ENCODE peak calls at places on chromosomes 3 and 15, in seven cellular contexts. One of them, this sample, is unnamed. For H3K4me1, the result is how much of the 10 kb centered on the place peaks cover.

GRCh38 chr15:37792351-37792750 is 142.1 kb upstream of the TMCO5A start:
- DNase-seq in H1: no peak
- DNase-seq in H9: no peak
- DNase-seq in neuronal stem cell: no peak
- DNase-seq in IMR-90: peak
- DNase-seq in mesendoderm: no peak
- DNase-seq in trophoblast cell: no peak
- DNase-seq in this sample: no peak

GRCh38 chr3:150267288-150267687 is 140.8 kb upstream of the TSC22D2 start:
- DNase-seq in H1: no peak
- DNase-seq in H9: no peak
- DNase-seq in neuronal stem cell: no peak
- DNase-seq in IMR-90: no peak
- DNase-seq in mesendoderm: no peak
- DNase-seq in trophoblast cell: no peak
- DNase-seq in this sample: no peak

GRCh38 chr15:33392453-33392852 is 81.7 kb downstream of the RYR3 start:
- DNase-seq in H1: no peak
- DNase-seq in H9: peak
- DNase-seq in neuronal stem cell: no peak
- DNase-seq in IMR-90: no peak
- DNase-seq in mesendoderm: peak
- DNase-seq in trophoblast cell: no peak
- DNase-seq in this sample: no peak

GRCh38 chr3:81869380-81869779 is 107.9 kb upstream of the GBE1 start:
- DNase-seq in H1: no peak
- DNase-seq in H9: no peak
- DNase-seq in neuronal stem cell: no peak
- DNase-seq in IMR-90: no peak
- DNase-seq in mesendoderm: no peak
- DNase-seq in trophoblast cell: no peak
- DNase-seq in this sample: no peak

GRCh38 chr15:34122771-34123183 is 20.9 kb downstream of the PGBD4 start:
- DNase-seq in H1: no peak
- DNase-seq in H9: no peak
- DNase-seq in neuronal stem cell: no peak
- DNase-seq in IMR-90: peak
- DNase-seq in mesendoderm: no peak
- DNase-seq in trophoblast cell: peak
- DNase-seq in this sample: peak

GRCh38 chr3:48503406-48504050 is 446 bp downstream of the SHISA5 start:
- DNase-seq in H1: no peak
- DNase-seq in H9: peak
- DNase-seq in neuronal stem cell: peak
- DNase-seq in IMR-90: peak
- DNase-seq in mesendoderm: peak
- DNase-seq in trophoblast cell: peak
- DNase-seq in this sample: peak

GRCh38 chr15:85404922-85405293 is 24.5 kb downstream of the AKAP13 start:
- DNase-seq in H1: no peak
- DNase-seq in H9: no peak
- DNase-seq in neuronal stem cell: peak
- DNase-seq in IMR-90: peak
- DNase-seq in mesendoderm: no peak
- DNase-seq in trophoblast cell: no peak
- DNase-seq in this sample: peak

GRCh38 chr3:76310059-76310458 is 524.7 kb upstream of the ZNF717 start:
- DNase-seq in H1: no peak
- DNase-seq in H9: no peak
- DNase-seq in neuronal stem cell: no peak
- DNase-seq in IMR-90: no peak
- DNase-seq in mesendoderm: no peak
- DNase-seq in trophoblast cell: no peak
- DNase-seq in this sample: peak

GRCh38 chr3:128994581-128995161 is 795 bp upstream of the CFAP92 start:
- DNase-seq in H1: no peak
- DNase-seq in H9: no peak
- DNase-seq in neuronal stem cell: no peak
- DNase-seq in IMR-90: no peak
- DNase-seq in mesendoderm: no peak
- DNase-seq in trophoblast cell: no peak
- DNase-seq in this sample: no peak

GRCh38 chr3:186931487-186932280 is 1.4 kb downstream of the ST6GAL1 start:
- DNase-seq in H1: no peak
- DNase-seq in H9: peak
- DNase-seq in neuronal stem cell: no peak
- DNase-seq in IMR-90: peak
- DNase-seq in mesendoderm: peak
- DNase-seq in trophoblast cell: no peak
- DNase-seq in this sample: peak

GRCh38 chr3:131053021-131053420 is 26.3 kb downstream of the NEK11 start:
- DNase-seq in H1: no peak
- DNase-seq in H9: no peak
- DNase-seq in neuronal stem cell: no peak
- DNase-seq in IMR-90: peak
- DNase-seq in mesendoderm: no peak
- DNase-seq in trophoblast cell: no peak
- DNase-seq in this sample: peak

GRCh38 chr3:186070996-186071395 is 37.9 kb downstream of the ETV5 start:
- DNase-seq in H1: no peak
- DNase-seq in H9: no peak
- DNase-seq in neuronal stem cell: no peak
- DNase-seq in IMR-90: peak
- DNase-seq in mesendoderm: no peak
- DNase-seq in trophoblast cell: no peak
- DNase-seq in this sample: no peak

GRCh38 chr3:52171577-52172261 is 17.5 kb upstream of the POC1A start:
- DNase-seq in H1: no peak
- DNase-seq in H9: no peak
- DNase-seq in neuronal stem cell: no peak
- DNase-seq in IMR-90: peak
- DNase-seq in mesendoderm: no peak
- DNase-seq in trophoblast cell: no peak
- DNase-seq in this sample: peak

GRCh38 chr3:42490243-42490642 is 12.2 kb upstream of the VIPR1 start:
- DNase-seq in H1: no peak
- DNase-seq in H9: peak
- DNase-seq in neuronal stem cell: no peak
- DNase-seq in IMR-90: no peak
- DNase-seq in mesendoderm: peak
- DNase-seq in trophoblast cell: peak
- DNase-seq in this sample: peak

GRCh38 chr15:27091270-27091940 is 120.4 kb downstream of the GABRG3 start:
- DNase-seq in H1: no peak
- DNase-seq in H9: no peak
- DNase-seq in neuronal stem cell: no peak
- DNase-seq in IMR-90: no peak
- DNase-seq in mesendoderm: no peak
- DNase-seq in trophoblast cell: no peak
- DNase-seq in this sample: peak

GRCh38 chr15:100021653-100022052 is 288.4 kb upstream of the LYSMD4 start:
- DNase-seq in H1: no peak
- DNase-seq in H9: no peak
- DNase-seq in neuronal stem cell: no peak
- DNase-seq in IMR-90: no peak
- DNase-seq in mesendoderm: no peak
- DNase-seq in trophoblast cell: no peak
- DNase-seq in this sample: no peak

GRCh38 chr3:21390136-21390535 is 360.9 kb downstream of the ZNF385D start:
- DNase-seq in H1: no peak
- DNase-seq in H9: no peak
- DNase-seq in neuronal stem cell: no peak
- DNase-seq in IMR-90: peak
- DNase-seq in mesendoderm: no peak
- DNase-seq in trophoblast cell: no peak
- DNase-seq in this sample: no peak

GRCh38 chr3:122714269-122714668 is 33.6 kb downstream of the PARP14 start:
- DNase-seq in H1: no peak
- DNase-seq in H9: no peak
- DNase-seq in neuronal stem cell: no peak
- DNase-seq in IMR-90: no peak
- DNase-seq in mesendoderm: no peak
- DNase-seq in trophoblast cell: no peak
- DNase-seq in this sample: no peak

GRCh38 chr15:37764733-37765191 is 169.7 kb upstream of the TMCO5A start:
- DNase-seq in H1: no peak
- DNase-seq in H9: no peak
- DNase-seq in neuronal stem cell: no peak
- DNase-seq in IMR-90: peak
- DNase-seq in mesendoderm: peak
- DNase-seq in trophoblast cell: no peak
- DNase-seq in this sample: peak

GRCh38 chr15:68599560-68600071 is 20.8 kb downstream of the CORO2B start:
- DNase-seq in H1: no peak
- DNase-seq in H9: peak
- DNase-seq in neuronal stem cell: peak
- DNase-seq in IMR-90: peak
- DNase-seq in mesendoderm: peak
- DNase-seq in trophoblast cell: no peak
- DNase-seq in this sample: peak

GRCh38 chr3:48585411-48585810 is 9.7 kb downstream of the COL7A1 start:
- DNase-seq in H1: no peak
- DNase-seq in H9: no peak
- DNase-seq in neuronal stem cell: no peak
- DNase-seq in IMR-90: no peak
- DNase-seq in mesendoderm: no peak
- DNase-seq in trophoblast cell: no peak
- DNase-seq in this sample: no peak

GRCh38 chr15:33215941-33216872 is 21.7 kb upstream of the FMN1 start:
- DNase-seq in H1: no peak
- DNase-seq in H9: no peak
- DNase-seq in neuronal stem cell: no peak
- DNase-seq in IMR-90: peak
- DNase-seq in mesendoderm: peak
- DNase-seq in trophoblast cell: peak
- DNase-seq in this sample: peak

GRCh38 chr3:62875103-62876002 is at the start of gene CADPS:
- DNase-seq in H1: no peak
- DNase-seq in H9: peak
- DNase-seq in neuronal stem cell: no peak
- DNase-seq in IMR-90: no peak
- DNase-seq in mesendoderm: peak
- DNase-seq in trophoblast cell: no peak
- DNase-seq in this sample: no peak

DNA sequence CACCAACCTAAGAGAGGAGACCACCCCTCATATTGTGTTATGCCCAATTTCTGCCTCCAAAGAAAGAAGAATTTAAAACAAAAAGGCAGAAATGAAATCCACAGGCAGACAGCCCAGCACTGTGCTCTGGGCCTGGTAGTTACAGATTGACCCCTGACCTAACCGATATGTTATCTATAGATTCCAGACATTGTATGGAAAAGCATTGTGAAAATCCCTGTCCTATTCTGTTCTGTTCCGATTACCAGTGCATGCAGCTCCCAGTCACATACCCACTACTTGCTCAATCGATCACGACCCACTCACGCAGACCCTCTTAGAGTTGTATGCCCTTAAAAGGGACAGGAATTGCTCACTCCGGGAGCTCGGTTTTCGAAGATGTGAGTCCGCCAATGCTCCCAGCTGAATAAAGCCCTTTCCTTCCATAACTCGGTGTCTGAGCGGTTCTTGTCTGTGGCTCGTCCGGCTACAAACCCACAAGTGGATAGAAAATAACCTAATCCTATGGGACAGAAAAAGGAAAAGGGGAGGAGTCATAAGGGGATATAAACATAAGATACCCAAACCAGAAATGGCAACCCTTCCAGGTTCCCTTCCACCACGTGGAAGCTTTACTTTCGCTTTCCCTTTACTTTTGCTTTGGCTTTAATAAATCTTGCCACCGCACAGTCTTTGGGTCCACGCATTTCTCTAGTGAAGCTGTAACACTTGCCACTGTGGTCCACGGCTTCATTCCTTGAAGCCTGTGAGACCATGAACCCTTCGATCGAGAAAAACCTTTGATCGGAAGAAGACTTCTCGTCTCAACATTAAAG is 1.7 kb upstream of the CFAP91 start:
- DNase-seq in H1: no peak
- DNase-seq in H9: no peak
- DNase-seq in neuronal stem cell: no peak
- DNase-seq in IMR-90: no peak
- DNase-seq in mesendoderm: no peak
- DNase-seq in trophoblast cell: no peak
- DNase-seq in this sample: no peak
- H2AK5ac ChIP-seq in H1: no peak
- H2AK5ac ChIP-seq in H9: no peak
- H2AK5ac ChIP-seq in neuronal stem cell: no peak
- H2AK5ac ChIP-seq in IMR-90: no peak
- H2AK5ac ChIP-seq in mesendoderm: no peak
- H2AK5ac ChIP-seq in trophoblast cell: no peak
- H2AK5ac ChIP-seq in this sample: no peak

GRCh38 chr3:58037141-58037910 is 29.1 kb downstream of the FLNB start:
- DNase-seq in H1: no peak
- DNase-seq in H9: no peak
- DNase-seq in neuronal stem cell: no peak
- DNase-seq in IMR-90: no peak
- DNase-seq in mesendoderm: no peak
- DNase-seq in trophoblast cell: peak
- DNase-seq in this sample: no peak
- H3K4me1 ChIP-seq in H1: under half
- H3K4me1 ChIP-seq in H9: under half
- H3K4me1 ChIP-seq in neuronal stem cell: under half
- H3K4me1 ChIP-seq in IMR-90: under half
- H3K4me1 ChIP-seq in mesendoderm: under half
- H3K4me1 ChIP-seq in trophoblast cell: under half
- H3K4me1 ChIP-seq in this sample: under half

GRCh38 chr3:50373146-50373864 is 14.0 kb upstream of the TMEM115 start:
- DNase-seq in H1: no peak
- DNase-seq in H9: peak
- DNase-seq in neuronal stem cell: no peak
- DNase-seq in IMR-90: no peak
- DNase-seq in mesendoderm: no peak
- DNase-seq in trophoblast cell: no peak
- DNase-seq in this sample: no peak
- H2AK5ac ChIP-seq in H1: no peak
- H2AK5ac ChIP-seq in H9: no peak
- H2AK5ac ChIP-seq in neuronal stem cell: peak
- H2AK5ac ChIP-seq in IMR-90: no peak
- H2AK5ac ChIP-seq in mesendoderm: no peak
- H2AK5ac ChIP-seq in trophoblast cell: no peak
- H2AK5ac ChIP-seq in this sample: no peak

GRCh38 chr15:58392611-58393161 is 39.1 kb upstream of the LIPC start:
- DNase-seq in H1: no peak
- DNase-seq in H9: no peak
- DNase-seq in neuronal stem cell: no peak
- DNase-seq in IMR-90: no peak
- DNase-seq in mesendoderm: peak
- DNase-seq in trophoblast cell: peak
- DNase-seq in this sample: peak

GRCh38 chr15:58398053-58398452 is 33.7 kb upstream of the LIPC start:
- DNase-seq in H1: no peak
- DNase-seq in H9: no peak
- DNase-seq in neuronal stem cell: no peak
- DNase-seq in IMR-90: no peak
- DNase-seq in mesendoderm: peak
- DNase-seq in trophoblast cell: no peak
- DNase-seq in this sample: no peak

GRCh38 chr15:58393196-58393790 is 38.5 kb upstream of the LIPC start:
- DNase-seq in H1: no peak
- DNase-seq in H9: no peak
- DNase-seq in neuronal stem cell: no peak
- DNase-seq in IMR-90: peak
- DNase-seq in mesendoderm: no peak
- DNase-seq in trophoblast cell: no peak
- DNase-seq in this sample: peak

GRCh38 chr15:58398643-58399042 is 33.1 kb upstream of the LIPC start:
- DNase-seq in H1: no peak
- DNase-seq in H9: no peak
- DNase-seq in neuronal stem cell: no peak
- DNase-seq in IMR-90: no peak
- DNase-seq in mesendoderm: no peak
- DNase-seq in trophoblast cell: peak
- DNase-seq in this sample: no peak

GRCh38 chr15:58396181-58396580 is 35.6 kb upstream of the LIPC start:
- DNase-seq in H1: no peak
- DNase-seq in H9: no peak
- DNase-seq in neuronal stem cell: no peak
- DNase-seq in IMR-90: peak
- DNase-seq in mesendoderm: no peak
- DNase-seq in trophoblast cell: peak
- DNase-seq in this sample: peak
- H3K4me1 ChIP-seq in H1: under half
- H3K4me1 ChIP-seq in H9: under half
- H3K4me1 ChIP-seq in neuronal stem cell: under half
- H3K4me1 ChIP-seq in IMR-90: under half
- H3K4me1 ChIP-seq in mesendoderm: under half
- H3K4me1 ChIP-seq in trophoblast cell: under half
- H3K4me1 ChIP-seq in this sample: under half

This sample was measured in mesenchymal stem cell.